ENCODE peak calls at places on chromosomes 16 and 17, in six cellular contexts. D, Z, C, A, J and R are unnamed samples. For H3K4me1, the result is how much of the 10 kb centered on the place peaks cover.

GRCh38 chr17:28370744-28371103 is 617 bp upstream of the VTN start:
- DNase-seq in D (no peak), Z (no peak), C (no peak), A (no peak), J (no peak), R (no peak)

GRCh38 chr17:66405836-66406679 is 103.6 kb downstream of the PRKCA start:
- DNase-seq in D (no peak), Z (no peak), C (no peak), A (no peak), J (no peak), R (no peak)

GRCh38 chr17:43976956-43977837 is 23.5 kb upstream of the PYY start:
- DNase-seq in D (no peak), Z (no peak), C (no peak), A (no peak), J (no peak), R (no peak)

GRCh38 chr17:38735161-38735997 is 5.2 kb downstream of the CISD3 start:
- DNase-seq in D (peak), Z (no peak), C (no peak), A (peak), J (no peak), R (no peak)

GRCh38 chr17:63015824-63016223 is 49.8 kb downstream of the TANC2 start:
- DNase-seq in D (no peak), Z (no peak), C (no peak), A (no peak), J (no peak), R (no peak)

GRCh38 chr16:81004646-81005353 is 1.9 kb downstream of the CMC2 start:
- DNase-seq in D (peak), Z (no peak), C (no peak), A (no peak), J (peak), R (no peak)

GRCh38 chr16:84178892-84179611 is 7.8 kb downstream of the TAF1C start:
- DNase-seq in D (no peak), Z (no peak), C (no peak), A (peak), J (no peak), R (no peak)

GRCh38 chr17:67624886-67625656 is 92.7 kb upstream of the NOL11 start:
- DNase-seq in D (no peak), Z (no peak), C (no peak), A (no peak), J (no peak), R (no peak)

GRCh38 chr16:65905326-65905725 is 461.2 kb upstream of the CDH5 start:
- DNase-seq in D (no peak), Z (no peak), C (no peak), A (no peak), J (no peak), R (no peak)

GRCh38 chr16:1745900-1746692 is 25.2 kb downstream of the NME3 start:
- DNase-seq in D (no peak), Z (no peak), C (no peak), A (no peak), J (no peak), R (no peak)

GRCh38 chr17:68957944-68958343 is 2.8 kb upstream of the ABCA8 start:
- DNase-seq in D (no peak), Z (no peak), C (no peak), A (no peak), J (no peak), R (no peak)

GRCh38 chr17:31388770-31389672 is 2.5 kb upstream of the RAB11FIP4 start:
- DNase-seq in D (no peak), Z (no peak), C (no peak), A (no peak), J (no peak), R (no peak)

GRCh38 chr16:85302018-85302847 is 190.0 kb upstream of the CIBAR2 start:
- DNase-seq in D (no peak), Z (no peak), C (no peak), A (no peak), J (no peak), R (no peak)

GRCh38 chr16:66441586-66442375 is 14.7 kb downstream of the BEAN1 start:
- DNase-seq in D (no peak), Z (no peak), C (no peak), A (no peak), J (no peak), R (peak)

GRCh38 chr17:76962858-76963257 is 94.7 kb downstream of the MGAT5B start:
- DNase-seq in D (no peak), Z (no peak), C (no peak), A (no peak), J (no peak), R (no peak)

GRCh38 chr16:27550582-27550920 is 607 bp downstream of the KATNIP start:
- DNase-seq in D (no peak), Z (no peak), C (no peak), A (no peak), J (no peak), R (no peak)

GRCh38 chr16:28538733-28539596 is at the start of gene NUPR1:
- DNase-seq in D (peak), Z (peak), C (peak), A (peak), J (no peak), R (peak)

GRCh38 chr17:550776-551175 is 163.9 kb downstream of the VPS53 start:
- DNase-seq in D (no peak), Z (no peak), C (no peak), A (no peak), J (no peak), R (no peak)

GRCh38 chr16:3949946-3950342 is 69.4 kb upstream of the CREBBP start:
- DNase-seq in D (no peak), Z (no peak), C (no peak), A (no peak), J (no peak), R (no peak)

GRCh38 chr17:73311428-73311780 is 397 bp downstream of the CDC42EP4 start:
- DNase-seq in D (peak), Z (no peak), C (peak), A (peak), J (no peak), R (no peak)
- H3K4me1 ChIP-seq in D (under half), Z (under half), C (under half), A (under half), J (under half), R (under half)

DNA sequence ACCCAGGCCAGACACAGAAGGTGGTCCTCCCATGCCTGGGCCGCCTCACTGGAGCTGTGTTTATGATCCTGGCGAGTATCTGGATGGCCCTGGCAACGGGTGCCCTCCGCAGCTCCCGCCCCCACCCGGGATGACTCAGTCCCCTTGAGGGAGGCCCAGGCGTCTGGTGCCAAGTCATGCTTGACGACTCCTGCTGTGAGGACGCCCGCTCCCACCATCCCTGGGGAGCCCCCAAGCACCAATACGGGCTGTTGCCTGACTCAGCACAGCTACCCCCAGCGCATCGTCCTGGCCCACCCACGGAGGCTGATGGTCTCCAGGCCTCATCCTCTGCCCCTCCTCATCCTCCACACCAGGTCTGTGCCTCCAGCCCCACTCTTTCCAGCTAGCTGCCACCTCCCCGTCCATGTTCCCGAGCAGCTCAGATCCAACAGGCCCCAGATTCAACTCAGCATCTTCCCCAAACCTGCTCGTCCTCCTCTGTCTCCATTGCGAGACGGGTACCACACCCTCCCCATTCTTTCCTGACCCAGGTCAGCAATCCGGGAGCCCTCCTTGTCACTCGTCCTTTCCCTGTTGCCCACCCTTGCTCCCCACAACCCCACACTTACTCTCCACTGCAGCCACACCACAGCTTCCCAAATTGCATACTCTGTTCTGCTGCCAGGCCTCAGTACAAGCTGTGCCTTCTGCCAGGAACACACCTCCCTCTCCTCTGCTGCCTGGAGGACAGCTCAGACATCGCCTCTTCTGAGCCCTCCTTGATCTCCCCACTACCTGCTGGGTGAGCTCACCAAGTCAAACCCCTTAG is 2.6 kb downstream of the CAMKK1 start:
- DNase-seq in D (peak), Z (peak), C (peak), A (no peak), J (no peak), R (peak)
- H3K4me1 ChIP-seq in D (under half), Z (under half), C (under half), A (under half), J (under half), R (half or more)

DNA sequence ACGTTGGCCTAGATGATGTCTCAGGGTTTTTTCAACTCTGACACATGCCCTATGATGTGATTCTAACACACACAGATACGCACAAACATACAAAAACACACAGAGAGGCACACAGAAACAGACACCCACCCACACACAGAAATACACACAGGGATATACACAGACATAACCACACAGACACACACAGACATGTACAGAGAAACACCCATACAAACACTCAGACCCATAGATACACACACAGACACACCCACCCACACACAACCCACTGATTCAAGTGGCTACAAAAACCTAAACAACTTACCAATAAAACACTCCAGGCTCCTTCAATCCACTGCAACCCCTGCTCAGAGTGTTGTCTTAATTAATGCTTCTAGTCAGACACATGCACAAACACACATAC is 244.6 kb upstream of the CCL2 start:
- DNase-seq in D (no peak), Z (no peak), C (no peak), A (no peak), J (no peak), R (no peak)
- H3K4me1 ChIP-seq in D (under half), Z (under half), C (under half), A (under half), J (under half), R (under half)

DNA sequence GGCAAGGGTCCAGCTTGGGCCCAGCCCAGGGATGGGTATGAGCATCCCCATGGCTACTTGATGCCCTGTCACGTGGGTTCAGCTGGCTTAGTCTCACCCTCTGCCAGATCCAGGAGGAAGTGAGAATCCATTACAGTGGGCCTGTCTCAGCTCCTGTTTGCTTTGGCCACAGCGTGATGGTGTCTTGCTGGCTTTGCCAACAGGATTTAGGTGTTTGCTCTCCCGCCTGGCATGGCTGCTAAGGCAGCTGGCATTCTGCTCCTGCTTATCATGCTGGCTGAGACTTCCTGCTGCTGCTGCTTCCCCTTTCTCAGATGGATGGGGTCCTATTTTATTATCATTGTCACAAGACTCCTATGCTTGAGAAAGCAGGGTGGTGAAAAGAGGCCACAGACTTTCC is 28.3 kb upstream of the HOXB13 start:
- DNase-seq in D (no peak), Z (no peak), C (peak), A (no peak), J (no peak), R (no peak)
- H3K4me1 ChIP-seq in D (under half), Z (under half), C (under half), A (under half), J (under half), R (under half)

DNA sequence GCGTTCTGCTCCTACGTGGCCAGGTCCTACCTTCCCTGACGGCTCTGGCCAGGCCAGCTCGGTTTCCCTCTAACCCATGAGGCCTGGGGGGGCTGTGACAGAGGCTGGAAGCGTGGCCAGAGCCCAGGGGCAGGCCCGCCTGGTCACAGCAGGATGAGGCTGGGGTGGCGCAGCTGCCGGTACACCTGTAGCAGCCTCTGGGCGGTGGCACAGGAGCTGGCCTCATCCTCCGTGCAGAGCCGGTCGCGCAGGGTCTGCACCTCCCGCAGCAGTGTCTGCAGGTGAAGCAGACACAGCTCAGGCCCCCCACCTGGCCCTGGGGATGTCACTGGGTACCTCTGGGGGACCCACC is 11.5 kb downstream of the FAAP100 start:
- DNase-seq in D (no peak), Z (no peak), C (no peak), A (peak), J (no peak), R (no peak)
- H3K4me1 ChIP-seq in D (under half), Z (under half), C (under half), A (under half), J (under half), R (under half)

DNA sequence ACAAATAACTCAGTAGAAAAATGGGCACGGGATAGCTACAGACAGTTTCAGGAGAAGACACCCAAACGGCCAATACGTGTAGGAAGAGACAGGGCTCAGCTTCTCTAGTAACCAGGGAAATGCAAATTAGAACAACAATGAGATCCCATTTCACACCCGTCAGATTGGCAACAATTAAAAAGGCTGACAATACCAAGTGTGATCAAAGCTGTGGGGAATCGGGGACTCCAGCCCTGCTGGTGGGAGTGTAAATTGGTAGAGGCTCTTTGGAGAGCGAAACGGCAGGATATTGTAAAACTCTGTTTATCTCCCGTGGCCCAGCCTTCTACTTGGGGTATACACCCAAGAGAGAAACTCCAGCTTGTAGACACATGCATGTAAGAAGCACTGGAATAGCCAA is 27.6 kb downstream of the MYBBP1A start:
- DNase-seq in D (no peak), Z (no peak), C (no peak), A (no peak), J (no peak), R (no peak)
- H3K4me1 ChIP-seq in D (under half), Z (under half), C (under half), A (under half), J (under half), R (under half)

DNA sequence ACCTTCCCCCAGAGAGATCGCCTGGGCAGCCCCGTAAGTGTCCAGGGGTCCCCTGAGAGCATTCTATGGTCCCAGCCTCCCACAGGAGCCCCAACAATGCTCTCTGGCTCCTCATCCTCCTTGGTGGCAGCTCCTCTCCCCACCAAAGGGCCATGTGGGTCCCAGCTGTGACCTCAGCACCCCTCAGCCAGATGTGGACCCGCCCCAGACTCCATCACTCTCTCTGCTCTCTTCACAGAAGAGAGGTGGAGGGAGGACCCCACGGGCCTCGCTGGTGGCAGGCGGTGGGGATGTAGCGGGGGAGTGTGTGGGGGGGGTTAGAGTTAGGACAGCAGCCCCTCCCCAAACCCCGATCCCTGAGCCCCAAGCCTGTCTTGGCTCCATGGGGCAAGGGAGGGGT is 41.0 kb downstream of the SOCS3 start:
- DNase-seq in D (no peak), Z (no peak), C (no peak), A (no peak), J (no peak), R (no peak)
- H3K4me1 ChIP-seq in D (under half), Z (under half), C (under half), A (under half), J (under half), R (under half)

DNA sequence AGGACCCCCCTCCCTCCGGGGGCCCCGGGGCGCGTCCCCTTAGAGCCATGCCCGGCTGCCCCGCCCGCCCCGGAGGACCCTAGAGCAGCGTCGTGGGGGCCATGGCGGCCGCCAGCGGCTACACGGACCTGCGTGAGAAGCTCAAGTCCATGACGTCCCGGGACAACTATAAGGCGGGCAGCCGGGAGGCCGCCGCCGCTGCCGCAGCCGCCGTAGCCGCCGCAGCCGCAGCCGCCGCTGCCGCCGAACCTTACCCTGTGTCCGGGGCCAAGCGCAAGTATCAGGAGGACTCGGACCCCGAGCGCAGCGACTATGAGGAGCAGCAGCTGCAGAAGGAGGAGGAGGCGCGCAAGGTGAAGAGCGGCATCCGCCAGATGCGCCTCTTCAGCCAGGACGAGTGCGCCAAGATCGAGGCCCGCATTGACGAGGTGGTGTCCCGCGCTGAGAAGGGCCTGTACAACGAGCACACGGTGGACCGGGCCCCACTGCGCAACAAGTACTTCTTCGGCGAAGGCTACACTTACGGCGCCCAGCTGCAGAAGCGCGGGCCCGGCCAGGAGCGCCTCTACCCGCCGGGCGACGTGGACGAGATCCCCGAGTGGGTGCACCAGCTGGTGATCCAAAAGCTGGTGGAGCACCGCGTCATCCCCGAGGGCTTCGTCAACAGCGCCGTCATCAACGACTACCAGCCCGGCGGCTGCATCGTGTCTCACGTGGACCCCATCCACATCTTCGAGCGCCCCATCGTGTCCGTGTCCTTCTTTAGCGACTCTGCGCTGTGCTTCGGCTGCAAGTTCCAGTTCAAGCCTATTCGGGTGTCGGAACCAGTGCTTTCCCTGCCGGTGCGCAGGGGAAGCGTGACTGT is 747 bp downstream of the ALKBH5 start:
- DNase-seq in D (peak), Z (peak), C (peak), A (peak), J (peak), R (peak)
- H3K4me1 ChIP-seq in D (under half), Z (under half), C (under half), A (under half), J (under half), R (under half)